ENCODE peak calls at places on chromosomes 16 and 17, in six cellular contexts. R is sigmoid colon, O is nephron progenitor cell, E is OCI-LY7, U is H9, S is gastrocnemius medialis. N is an unnamed sample.

GRCh38 chr17:65742433-65743312 is 181.2 kb upstream of the AXIN2 start:
- DNase-seq in E (no peak), U (no peak), S (no peak), O (no peak), R (no peak), N (no peak)

GRCh38 chr16:642189-643049 is 791 bp downstream of the MCRIP2 start:
- DNase-seq in S (peak; percentile 76), O (peak; percentile 61), R (peak; percentile 84), E (peak; percentile 60), U (no peak), N (no peak)

GRCh38 chr16:23334421-23334853 is 32.3 kb downstream of the SCNN1B start:
- DNase-seq in U (no peak), S (no peak), E (peak; percentile 71), O (no peak), R (no peak), N (no peak)

GRCh38 chr17:49063652-49064051 is 66.5 kb downstream of the IGF2BP1 start:
- DNase-seq in U (no peak), S (no peak), O (no peak), R (no peak), E (no peak), N (no peak)

GRCh38 chr17:37239690-37240344 is 136.0 kb upstream of the C17orf78 start:
- DNase-seq in R (no peak), U (no peak), E (peak; percentile 39), S (no peak), O (no peak), N (no peak)

GRCh38 chr17:64385187-64386083 is 5.2 kb downstream of the PECAM1 start:
- DNase-seq in U (no peak), O (no peak), R (peak; percentile 77), S (peak; percentile 45), E (no peak), N (peak; percentile 57)

GRCh38 chr17:6476061-6476833 is 32.0 kb downstream of the PIMREG start:
- DNase-seq in U (no peak), R (no peak), E (no peak), S (no peak), O (no peak), N (no peak)

GRCh38 chr16:12819126-12820117 is 15.7 kb upstream of the CPPED1 start:
- DNase-seq in E (peak; percentile 81), U (peak; percentile 77), O (peak; percentile 80), S (peak; percentile 21), R (peak; percentile 74), N (peak; percentile 68)

GRCh38 chr17:75370288-75370687 is 35.2 kb downstream of the GRB2 start:
- DNase-seq in O (no peak), S (peak; percentile 74), R (peak; percentile 78), U (no peak), E (no peak), N (no peak)

GRCh38 chr17:57732062-57732461 is 13.0 kb downstream of the CCDC182 start:
- DNase-seq in E (no peak), U (peak; percentile 15), R (no peak), S (peak; percentile 25), O (no peak), N (no peak)

GRCh38 chr16:66199189-66199588 is 167.3 kb upstream of the CDH5 start:
- DNase-seq in U (no peak), O (no peak), R (no peak), S (no peak), E (no peak), N (no peak)

GRCh38 chr16:68411086-68411485 is 37.2 kb downstream of the SMPD3 start:
- DNase-seq in O (no peak), S (no peak), E (no peak), U (no peak), R (no peak), N (no peak)

GRCh38 chr16:25124503-25124902 is 13.0 kb downstream of the LCMT1 start:
- DNase-seq in O (no peak), U (no peak), R (no peak), S (no peak), E (no peak), N (no peak)

GRCh38 chr17:74215332-74215727 is 2.0 kb downstream of the TTYH2 start:
- DNase-seq in E (peak; percentile 27), S (peak; percentile 79), R (no peak), O (no peak), U (no peak), N (no peak)

GRCh38 chr17:50681260-50682200 is 26.2 kb downstream of the ANKRD40 start:
- DNase-seq in R (peak; percentile 82), U (no peak), S (no peak), O (no peak), E (no peak), N (no peak)

GRCh38 chr16:86464044-86464443 is 46.3 kb upstream of the FOXF1 start:
- DNase-seq in S (no peak), R (no peak), E (no peak), O (no peak), U (no peak), N (no peak)

GRCh38 chr16:56349711-56350161 is 75.6 kb downstream of the AMFR start:
- DNase-seq in R (no peak), E (no peak), U (no peak), O (no peak), S (no peak), N (no peak)

GRCh38 chr16:11946433-11946832 is 4.6 kb upstream of the NPIPB2 start:
- DNase-seq in O (no peak), R (no peak), U (no peak), E (no peak), S (no peak), N (no peak)

GRCh38 chr17:3710951-3711383 is 12.7 kb upstream of the HASPIN start:
- DNase-seq in O (no peak), R (no peak), S (no peak), E (peak; percentile 96), U (peak; percentile 54), N (peak; percentile 67)

GRCh38 chr17:72336026-72336803 is 215.4 kb downstream of the SOX9 start:
- DNase-seq in R (no peak), O (no peak), S (no peak), U (peak; percentile 66), E (no peak), N (no peak)

GRCh38 chr17:75589919-75590303 is 2.3 kb downstream of the MYO15B start:
- DNase-seq in R (peak; percentile 74), O (no peak), E (no peak), S (no peak), U (peak; percentile 58), N (no peak)

GRCh38 chr16:66698046-66698445 is 1.5 kb upstream of the CMTM4 start:
- DNase-seq in E (no peak), R (peak; percentile 46), O (no peak), S (no peak), U (no peak), N (no peak)

GRCh38 chr16:11232302-11232851 is 23.6 kb downstream of the SOCS1 start:
- DNase-seq in O (no peak), R (no peak), U (no peak), E (no peak), S (no peak), N (no peak)

GRCh38 chr16:76748698-76749097 is 442.3 kb upstream of the MON1B start:
- DNase-seq in E (no peak), S (no peak), R (no peak), U (no peak), O (no peak), N (no peak)

GRCh38 chr17:52124561-52124960 is 34.0 kb downstream of the CA10 start:
- DNase-seq in E (no peak), R (no peak), U (no peak), O (no peak), S (no peak), N (no peak)

GRCh38 chr17:2693561-2694380 is 17.8 kb downstream of the CLUH start:
- DNase-seq in S (no peak), U (no peak), E (no peak), R (peak; percentile 60), O (no peak), N (no peak)